ENCODE peak calls at places on chromosomes 4 and X, in ten cellular contexts. T, Q, D, R, X, F, H, G, U and Y are unnamed samples.

GRCh38 chr4:71857713-71858451 is 74.0 kb upstream of the GC start:
- DNase-seq in T (no peak), R (peak), U (no peak), H (no peak), Q (no peak), D (peak), X (no peak), G (no peak), F (peak), Y (no peak)

GRCh38 chr4:120156115-120156718 is 89.6 kb upstream of the MAD2L1 start:
- DNase-seq in Q (peak), F (peak), H (no peak), R (peak), X (no peak), T (peak), G (no peak), U (peak), D (peak), Y (peak)

GRCh38 chrX:36241397-36241796 is 321.9 kb downstream of the CFAP47 start:
- DNase-seq in D (no peak), R (no peak), G (no peak), T (no peak), H (no peak), U (no peak), Q (no peak), F (no peak), X (no peak), Y (no peak)

GRCh38 chr4:78220283-78220682 is 163.2 kb downstream of the FRAS1 start:
- DNase-seq in X (no peak), G (no peak), D (no peak), T (peak), R (no peak), H (no peak), U (no peak), F (no peak), Q (no peak), Y (peak)

GRCh38 chr4:62709618-62710252 is 1509.6 kb downstream of the ADGRL3 start:
- DNase-seq in F (peak), H (no peak), R (peak), T (peak), Q (peak), D (peak), U (peak), X (no peak), G (no peak), Y (peak)

GRCh38 chr4:148284526-148285193 is 157.6 kb downstream of the NR3C2 start:
- DNase-seq in U (no peak), F (peak), Q (no peak), D (no peak), T (no peak), X (no peak), R (no peak), G (no peak), H (no peak), Y (no peak)

GRCh38 chr4:17544205-17544604 is 29.2 kb downstream of the CLRN2 start:
- DNase-seq in X (no peak), T (peak), G (no peak), H (no peak), F (no peak), U (no peak), R (no peak), D (no peak), Q (peak), Y (peak)

GRCh38 chrX:15299945-15300851 is 15.2 kb downstream of the ASB11 start:
- DNase-seq in T (peak), X (no peak), Q (peak), G (no peak), F (no peak), D (peak), R (no peak), U (no peak), H (no peak), Y (no peak)

GRCh38 chr4:6242271-6243029 is 27.2 kb upstream of the WFS1 start:
- DNase-seq in Q (no peak), G (no peak), D (no peak), R (no peak), H (no peak), X (no peak), U (no peak), T (no peak), F (no peak), Y (no peak)

GRCh38 chr4:123974419-123975105 is 578.0 kb downstream of the SPRY1 start:
- DNase-seq in Q (no peak), H (no peak), X (no peak), T (no peak), R (no peak), U (no peak), D (no peak), F (no peak), G (no peak), Y (no peak)

GRCh38 chr4:130131536-130131935 is 1035.6 kb downstream of the C4orf33 start:
- DNase-seq in H (no peak), Q (no peak), T (no peak), F (no peak), U (no peak), X (no peak), D (no peak), R (no peak), G (no peak), Y (no peak)

GRCh38 chr4:79027656-79028055 is 88.4 kb upstream of the PAQR3 start:
- DNase-seq in U (no peak), Q (no peak), H (no peak), X (no peak), R (no peak), G (no peak), F (no peak), T (no peak), D (no peak), Y (no peak)

GRCh38 chr4:53781614-53782467 is 190.6 kb upstream of the LNX1 start:
- DNase-seq in H (no peak), F (no peak), Q (no peak), R (no peak), X (no peak), D (no peak), G (no peak), T (peak), U (no peak), Y (peak)

GRCh38 chr4:124641715-124642380 is 70.7 kb downstream of the ANKRD50 start:
- DNase-seq in F (no peak), U (no peak), R (no peak), G (no peak), D (no peak), H (no peak), T (no peak), Q (no peak), X (no peak), Y (no peak)

GRCh38 chrX:137212078-137212632 is 178.4 kb upstream of the GPR101 start:
- DNase-seq in R (no peak), T (no peak), X (no peak), Q (no peak), G (no peak), F (no peak), H (no peak), U (no peak), D (no peak), Y (no peak)

GRCh38 chrX:133958997-133959688 is 26.3 kb downstream of the GPC3 start:
- DNase-seq in Q (no peak), U (no peak), T (no peak), F (no peak), D (no peak), H (no peak), X (no peak), R (no peak), G (no peak), Y (no peak)

GRCh38 chr4:56655627-56656345 is 25.3 kb downstream of the HOPX start:
- DNase-seq in D (no peak), X (no peak), G (no peak), U (peak), T (no peak), R (peak), Q (no peak), F (peak), H (peak), Y (no peak)

GRCh38 chr4:89193828-89194227 is 82.5 kb downstream of the TIGD2 start:
- DNase-seq in G (no peak), X (no peak), Q (no peak), R (no peak), U (no peak), F (no peak), T (no peak), H (no peak), D (no peak), Y (no peak)